ENCODE peak calls at places on chromosomes 3 and 15, in four cellular contexts. J is NB4, C is stomach, G is gastrocnemius medialis. D is an unnamed sample.

GRCh38 chr15:55694652-55695150 is 48.3 kb downstream of the PRTG start:
- DNase-seq in J (peak), C (no peak), G (no peak), D (no peak)

GRCh38 chr3:64502284-64502683 is 185.5 kb downstream of the ADAMTS9 start:
- DNase-seq in J (no peak), C (no peak), G (no peak), D (no peak)

GRCh38 chr15:28994830-28995180 is 109.0 kb downstream of the APBA2 start:
- DNase-seq in J (peak), C (no peak), G (no peak), D (no peak)

GRCh38 chr3:189395825-189396224 is 224.1 kb downstream of the TPRG1 start:
- DNase-seq in J (peak), C (no peak), G (no peak), D (no peak)

GRCh38 chr3:49813497-49814174 is at the start of gene UBA7:
- DNase-seq in J (peak), C (peak), G (no peak), D (peak)

GRCh38 chr3:28295819-28296364 is 52.6 kb upstream of the ZCWPW2 start:
- DNase-seq in J (no peak), C (no peak), G (no peak), D (no peak)

GRCh38 chr3:177681852-177682251 is 484.6 kb upstream of the TBL1XR1 start:
- DNase-seq in J (no peak), C (no peak), G (no peak), D (no peak)

GRCh38 chr15:64697911-64698369 is 77.4 kb downstream of the RBPMS2 start:
- DNase-seq in J (no peak), C (no peak), G (no peak), D (no peak)

GRCh38 chr3:152574461-152575079 is 260.4 kb upstream of the P2RY1 start:
- DNase-seq in J (peak), C (no peak), G (peak), D (no peak)

GRCh38 chr3:167863811-167864558 is 128.5 kb downstream of the SERPINI1 start:
- DNase-seq in J (no peak), C (no peak), G (no peak), D (no peak)

GRCh38 chr15:52337198-52337853 is 41.7 kb upstream of the MYO5C start:
- DNase-seq in J (no peak), C (no peak), G (no peak), D (peak)

GRCh38 chr15:72205273-72205672 is 7.7 kb upstream of the GRAMD2A start:
- DNase-seq in J (no peak), C (no peak), G (no peak), D (no peak)

GRCh38 chr15:52559022-52559421 is 9.8 kb downstream of the ARPP19 start:
- DNase-seq in J (no peak), C (no peak), G (no peak), D (no peak)

GRCh38 chr3:142366434-142366833 is 81.4 kb downstream of the XRN1 start:
- DNase-seq in J (peak), C (no peak), G (no peak), D (no peak)

GRCh38 chr3:106071306-106071705 is 202.5 kb upstream of the CBLB start:
- DNase-seq in J (no peak), C (no peak), G (no peak), D (no peak)

GRCh38 chr3:17290894-17291293 is 406.1 kb downstream of the PLCL2 start:
- DNase-seq in J (no peak), C (no peak), G (peak), D (no peak)

GRCh38 chr15:73330206-73331051 is 38.3 kb downstream of the HCN4 start:
- DNase-seq in J (no peak), C (no peak), G (no peak), D (no peak)

GRCh38 chr15:74635228-74635627 is 19.6 kb downstream of the CLK3 start:
- DNase-seq in J (peak), C (peak), G (peak), D (peak)

GRCh38 chr3:107413264-107413663 is 36.0 kb downstream of the CCDC54 start:
- DNase-seq in J (no peak), C (no peak), G (no peak), D (no peak)

GRCh38 chr3:48399387-48400172 is 27.6 kb downstream of the FBXW12 start:
- DNase-seq in J (peak), C (no peak), G (no peak), D (peak)

GRCh38 chr3:8987673-8988655 is 24.7 kb upstream of the RAD18 start:
- DNase-seq in J (peak), C (peak), G (peak), D (peak)

GRCh38 chr3:73284432-73284831 is 223.0 kb downstream of the EBLN2 start:
- DNase-seq in J (no peak), C (no peak), G (no peak), D (no peak)

GRCh38 chr15:58182460-58183163 is 44.4 kb downstream of the AQP9 start:
- DNase-seq in J (peak), C (peak), G (no peak), D (peak)

GRCh38 chr15:68228143-68228970 is 1.2 kb downstream of the CLN6 start:
- DNase-seq in J (peak), C (peak), G (no peak), D (peak)

GRCh38 chr15:87154771-87155170 is 1075.1 kb downstream of the AGBL1 start:
- DNase-seq in J (no peak), C (no peak), G (no peak), D (no peak)

GRCh38 chr3:12737319-12737718 is 21.7 kb downstream of the TMEM40 start:
- DNase-seq in J (no peak), C (no peak), G (no peak), D (no peak)

GRCh38 chr3:54654776-54655175 is 273.1 kb downstream of the LRTM1 start:
- DNase-seq in J (no peak), C (no peak), G (no peak), D (no peak)

GRCh38 chr3:124381565-124382333 is 348.5 kb upstream of the UMPS start:
- DNase-seq in J (no peak), C (no peak), G (no peak), D (no peak)

GRCh38 chr3:157379741-157380140 is 56.9 kb upstream of the PTX3 start:
- DNase-seq in J (no peak), C (no peak), G (no peak), D (no peak)

GRCh38 chr3:52015431-52016256 is 19.9 kb upstream of the RPL29 start:
- DNase-seq in J (peak), C (no peak), G (no peak), D (no peak)

GRCh38 chr3:172315401-172316091 is 132.7 kb downstream of the GHSR start:
- DNase-seq in J (peak), C (no peak), G (no peak), D (peak)

DNA sequence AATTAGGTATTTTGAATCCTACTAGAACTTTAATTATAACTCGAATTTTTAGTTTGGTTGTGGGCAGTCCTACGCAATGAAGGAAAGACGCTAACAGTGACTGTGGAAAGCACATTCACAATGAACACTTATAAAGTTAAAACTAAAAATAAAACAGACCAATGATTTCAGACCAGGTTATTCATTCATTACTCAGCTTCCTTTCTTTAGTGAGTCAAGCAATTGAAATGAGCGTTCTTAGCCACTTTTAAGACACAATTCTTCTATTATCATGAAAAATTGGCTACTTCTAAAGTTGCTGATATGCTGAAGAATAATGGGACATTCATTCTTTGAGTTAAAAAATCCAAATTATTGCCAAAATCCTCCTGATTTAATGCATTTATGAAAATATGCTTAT is 66.0 kb upstream of the CMSS1 start:
- DNase-seq in J (no peak), C (no peak), G (no peak), D (peak)
- TF ChIP-seq POLR2A in J (no peak), C (no peak), G (no peak), D (no peak)

DNA sequence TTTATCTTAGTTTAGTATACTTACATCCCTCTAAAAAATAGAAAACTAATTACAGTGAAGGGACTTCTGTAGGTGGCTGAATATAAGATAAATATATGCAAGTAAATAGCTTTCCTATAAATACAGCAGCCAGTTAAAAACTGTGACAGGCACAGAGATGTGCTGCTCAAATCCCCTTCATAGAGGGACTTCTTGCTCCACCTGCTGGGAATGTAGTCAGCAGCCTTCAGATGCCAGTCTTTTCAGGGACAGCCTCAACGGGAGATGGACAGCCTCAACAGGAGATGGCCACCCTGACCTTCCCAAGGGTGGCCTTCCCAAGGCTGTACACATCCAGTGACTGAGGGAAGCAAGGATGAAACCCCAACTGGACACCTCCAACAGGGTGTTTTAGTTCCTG is 15.7 kb upstream of the PRR23E start:
- DNase-seq in J (peak), C (peak), G (no peak), D (no peak)
- TF ChIP-seq POLR2A in J (no peak), C (no peak), G (no peak), D (no peak)

DNA sequence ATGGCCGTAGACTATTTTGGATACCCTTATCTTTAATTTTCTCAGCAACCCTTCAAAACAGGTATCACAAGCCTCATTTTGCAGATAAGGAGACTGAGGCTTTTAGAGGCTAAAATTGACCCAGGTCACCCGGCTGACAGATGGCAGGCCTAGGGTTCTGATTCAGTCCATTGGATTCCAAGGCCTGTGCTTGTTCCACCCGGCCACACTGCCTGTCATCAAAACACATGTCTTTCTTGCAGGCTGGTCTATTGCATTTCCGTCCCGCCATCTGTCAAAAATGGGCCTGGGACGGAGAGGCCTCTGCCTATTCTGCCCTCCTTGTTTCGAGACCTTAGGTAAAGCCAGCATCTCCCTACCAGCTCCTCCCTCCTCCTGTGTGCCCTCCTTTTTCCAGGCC is 8.1 kb downstream of the INAFM2 start:
- DNase-seq in J (no peak), C (no peak), G (no peak), D (no peak)
- TF ChIP-seq POLR2A in J (no peak), C (no peak), G (no peak), D (no peak)

GRCh38 chr3:133659806-133660205 is 1.9 kb downstream of the TOPBP1 start:
- DNase-seq in J (no peak), C (no peak), G (no peak), D (no peak)

GRCh38 chr3:133667118-133667517 is 5.4 kb upstream of the TOPBP1 start:
- DNase-seq in J (no peak), C (no peak), G (no peak), D (no peak)

GRCh38 chr3:133663569-133664313 is 2.0 kb upstream of the TOPBP1 start:
- DNase-seq in J (peak), C (no peak), G (no peak), D (peak)

GRCh38 chr3:133661454-133662255 is at the start of gene TOPBP1:
- DNase-seq in J (peak), C (peak), G (peak), D (peak)

GRCh38 chr3:133662256-133662773 is 574 bp upstream of the TOPBP1 start:
- DNase-seq in J (peak), C (no peak), G (no peak), D (peak)
- TF ChIP-seq POLR2A in J (no peak), C (no peak), G (no peak), D (no peak)

GRCh38 chr3:59456852-59457485 is 407.1 kb upstream of the CFAP20DC start:
- DNase-seq in J (no peak), C (no peak), G (no peak), D (no peak)

GRCh38 chr3:59446775-59447465 is 397.1 kb upstream of the CFAP20DC start:
- DNase-seq in J (no peak), C (no peak), G (no peak), D (no peak)

GRCh38 chr3:59451800-59452741 is 402.2 kb upstream of the CFAP20DC start:
- DNase-seq in J (no peak), C (no peak), G (no peak), D (no peak)

GRCh38 chr3:59451041-59451763 is 401.4 kb upstream of the CFAP20DC start:
- DNase-seq in J (no peak), C (no peak), G (no peak), D (no peak)
- TF ChIP-seq POLR2A in J (no peak), C (no peak), G (no peak), D (no peak)

DNA sequence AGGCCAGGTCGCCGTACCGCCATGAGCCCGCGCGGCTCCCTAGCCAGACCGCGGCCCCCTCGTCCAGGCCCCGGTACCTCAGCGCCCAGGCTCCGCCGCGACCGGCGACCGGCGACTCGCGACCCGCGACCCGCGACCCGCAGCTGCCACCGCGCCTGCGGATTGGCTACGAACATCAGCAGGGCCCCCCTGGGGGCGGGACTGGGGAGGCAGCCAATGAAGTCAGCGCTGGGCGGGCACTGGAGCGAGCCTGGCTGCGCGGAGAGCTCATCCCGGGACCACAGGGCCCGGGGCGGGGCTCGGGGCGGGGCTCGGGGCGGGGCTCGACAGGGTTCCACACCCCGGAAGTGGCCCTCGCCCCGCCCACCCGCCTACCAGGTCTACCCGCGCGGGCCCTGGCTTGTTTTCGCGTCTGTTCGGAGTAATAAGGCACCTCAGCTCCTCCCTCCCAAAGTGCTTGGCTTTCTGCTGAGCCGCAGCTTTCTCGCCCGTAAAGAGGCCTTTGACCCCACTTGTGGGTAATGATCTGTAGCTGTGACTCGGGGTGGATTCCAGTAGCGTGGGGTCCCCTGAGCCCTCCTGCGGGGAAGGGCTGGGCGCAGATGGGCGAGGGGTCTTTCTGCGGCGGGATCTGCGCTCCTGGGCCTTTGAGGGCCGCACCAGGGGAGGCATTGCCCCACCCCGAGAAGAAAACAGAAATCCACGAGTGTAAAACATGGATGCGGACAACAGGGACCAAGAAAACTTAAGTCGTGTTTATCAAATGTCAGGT is at the start of gene LYSMD4:
- DNase-seq in J (peak), C (peak), G (peak), D (peak)
- TF ChIP-seq POLR2A in J (peak), C (no peak), G (peak), D (peak)